ENCODE peak calls at places on chromosomes 4 and X, in eight cellular contexts. One of them, this sample, is unnamed. For H3K27me3, the result is how much of the 10 kb centered on the place peaks cover.

GRCh38 chrX:147550217-147550616 is 361.5 kb upstream of the FMR1 start:
- DNase-seq in mammary epithelial cell: no peak
- DNase-seq in brain microvascular endothelial cell: no peak
- DNase-seq in psoas muscle: no peak
- DNase-seq in stomach: no peak
- DNase-seq in kidney epithelial cell: no peak
- DNase-seq in mesenchymal stem cell: no peak
- DNase-seq in left lung: no peak
- DNase-seq in this sample: no peak

GRCh38 chr4:105520819-105521790 is 31.3 kb upstream of the ARHGEF38 start:
- DNase-seq in stomach: peak
- DNase-seq in mammary epithelial cell: peak
- DNase-seq in mesenchymal stem cell: peak
- DNase-seq in brain microvascular endothelial cell: peak
- DNase-seq in psoas muscle: no peak
- DNase-seq in kidney epithelial cell: peak
- DNase-seq in left lung: no peak
- DNase-seq in this sample: no peak

GRCh38 chr4:190016369-190017289 is 10.4 kb downstream of the FRG2 start:
- DNase-seq in brain microvascular endothelial cell: no peak
- DNase-seq in mammary epithelial cell: no peak
- DNase-seq in psoas muscle: no peak
- DNase-seq in mesenchymal stem cell: no peak
- DNase-seq in left lung: peak
- DNase-seq in stomach: no peak
- DNase-seq in kidney epithelial cell: no peak
- DNase-seq in this sample: no peak

GRCh38 chr4:180827193-180827592 is 1416.0 kb upstream of the TENM3 start:
- DNase-seq in kidney epithelial cell: no peak
- DNase-seq in brain microvascular endothelial cell: no peak
- DNase-seq in mammary epithelial cell: no peak
- DNase-seq in stomach: no peak
- DNase-seq in psoas muscle: no peak
- DNase-seq in mesenchymal stem cell: peak
- DNase-seq in left lung: no peak
- DNase-seq in this sample: no peak

GRCh38 chr4:80202784-80203553 is 5.7 kb downstream of the PRDM8 start:
- DNase-seq in mesenchymal stem cell: peak
- DNase-seq in stomach: no peak
- DNase-seq in mammary epithelial cell: no peak
- DNase-seq in left lung: peak
- DNase-seq in psoas muscle: peak
- DNase-seq in brain microvascular endothelial cell: no peak
- DNase-seq in kidney epithelial cell: no peak
- DNase-seq in this sample: no peak

GRCh38 chr4:7721984-7722551 is 217.6 kb downstream of the AFAP1 start:
- DNase-seq in mesenchymal stem cell: no peak
- DNase-seq in psoas muscle: no peak
- DNase-seq in left lung: peak
- DNase-seq in kidney epithelial cell: no peak
- DNase-seq in brain microvascular endothelial cell: peak
- DNase-seq in mammary epithelial cell: no peak
- DNase-seq in stomach: no peak
- DNase-seq in this sample: no peak

GRCh38 chr4:84778041-84778440 is 188.4 kb downstream of the WDFY3 start:
- DNase-seq in mammary epithelial cell: no peak
- DNase-seq in psoas muscle: no peak
- DNase-seq in kidney epithelial cell: no peak
- DNase-seq in left lung: no peak
- DNase-seq in stomach: no peak
- DNase-seq in mesenchymal stem cell: no peak
- DNase-seq in brain microvascular endothelial cell: no peak
- DNase-seq in this sample: no peak

GRCh38 chrX:21479695-21480280 is 105.6 kb downstream of the CNKSR2 start:
- DNase-seq in mesenchymal stem cell: peak
- DNase-seq in brain microvascular endothelial cell: peak
- DNase-seq in left lung: no peak
- DNase-seq in kidney epithelial cell: peak
- DNase-seq in stomach: no peak
- DNase-seq in mammary epithelial cell: peak
- DNase-seq in psoas muscle: no peak
- DNase-seq in this sample: no peak

GRCh38 chr4:140296871-140297570 is 76.4 kb upstream of the SCOC start:
- DNase-seq in stomach: no peak
- DNase-seq in left lung: no peak
- DNase-seq in mesenchymal stem cell: peak
- DNase-seq in kidney epithelial cell: no peak
- DNase-seq in psoas muscle: no peak
- DNase-seq in brain microvascular endothelial cell: no peak
- DNase-seq in mammary epithelial cell: peak
- DNase-seq in this sample: peak

GRCh38 chr4:22315643-22316042 is 200.2 kb downstream of the ADGRA3 start:
- DNase-seq in psoas muscle: no peak
- DNase-seq in mesenchymal stem cell: no peak
- DNase-seq in mammary epithelial cell: peak
- DNase-seq in stomach: no peak
- DNase-seq in kidney epithelial cell: no peak
- DNase-seq in brain microvascular endothelial cell: no peak
- DNase-seq in left lung: no peak
- DNase-seq in this sample: no peak

GRCh38 chrX:40248822-40249221 is 151.1 kb upstream of the BCOR start:
- DNase-seq in mammary epithelial cell: no peak
- DNase-seq in stomach: no peak
- DNase-seq in psoas muscle: no peak
- DNase-seq in left lung: no peak
- DNase-seq in brain microvascular endothelial cell: no peak
- DNase-seq in mesenchymal stem cell: no peak
- DNase-seq in kidney epithelial cell: no peak
- DNase-seq in this sample: no peak

GRCh38 chrX:133412665-133413064 is 2.6 kb downstream of the GPC4 start:
- DNase-seq in kidney epithelial cell: no peak
- DNase-seq in mesenchymal stem cell: no peak
- DNase-seq in psoas muscle: no peak
- DNase-seq in left lung: no peak
- DNase-seq in mammary epithelial cell: no peak
- DNase-seq in brain microvascular endothelial cell: no peak
- DNase-seq in stomach: no peak
- DNase-seq in this sample: no peak

GRCh38 chr4:102169345-102169744 is 175.9 kb downstream of the SLC39A8 start:
- DNase-seq in stomach: no peak
- DNase-seq in left lung: no peak
- DNase-seq in brain microvascular endothelial cell: peak
- DNase-seq in mesenchymal stem cell: peak
- DNase-seq in psoas muscle: no peak
- DNase-seq in mammary epithelial cell: no peak
- DNase-seq in kidney epithelial cell: no peak
- DNase-seq in this sample: no peak

GRCh38 chrX:115013705-115014104 is 3.7 kb downstream of the IL13RA2 start:
- DNase-seq in stomach: no peak
- DNase-seq in left lung: no peak
- DNase-seq in mammary epithelial cell: peak
- DNase-seq in brain microvascular endothelial cell: no peak
- DNase-seq in psoas muscle: no peak
- DNase-seq in kidney epithelial cell: no peak
- DNase-seq in mesenchymal stem cell: peak
- DNase-seq in this sample: no peak

GRCh38 chr4:90951037-90951436 is 823.8 kb downstream of the CCSER1 start:
- DNase-seq in kidney epithelial cell: peak
- DNase-seq in psoas muscle: no peak
- DNase-seq in brain microvascular endothelial cell: peak
- DNase-seq in left lung: no peak
- DNase-seq in stomach: no peak
- DNase-seq in mammary epithelial cell: peak
- DNase-seq in mesenchymal stem cell: peak
- DNase-seq in this sample: no peak

GRCh38 chr4:98728433-98728832 is 70.0 kb upstream of the TSPAN5 start:
- DNase-seq in mesenchymal stem cell: peak
- DNase-seq in psoas muscle: no peak
- DNase-seq in kidney epithelial cell: no peak
- DNase-seq in brain microvascular endothelial cell: peak
- DNase-seq in left lung: no peak
- DNase-seq in stomach: no peak
- DNase-seq in mammary epithelial cell: peak
- DNase-seq in this sample: no peak

GRCh38 chrX:47217852-47218279 is 615 bp upstream of the CDK16 start:
- DNase-seq in left lung: peak
- DNase-seq in stomach: peak
- DNase-seq in psoas muscle: peak
- DNase-seq in mesenchymal stem cell: peak
- DNase-seq in brain microvascular endothelial cell: peak
- DNase-seq in mammary epithelial cell: peak
- DNase-seq in kidney epithelial cell: peak
- DNase-seq in this sample: peak
- H3K4me3 ChIP-seq in left lung: peak
- H3K4me3 ChIP-seq in stomach: peak
- H3K4me3 ChIP-seq in psoas muscle: peak
- H3K4me3 ChIP-seq in mesenchymal stem cell: peak
- H3K4me3 ChIP-seq in brain microvascular endothelial cell: peak
- H3K4me3 ChIP-seq in mammary epithelial cell: peak
- H3K4me3 ChIP-seq in kidney epithelial cell: peak
- H3K4me3 ChIP-seq in this sample: peak

GRCh38 chr4:173246719-173247118 is 78.1 kb downstream of the GALNT7 start:
- DNase-seq in left lung: no peak
- DNase-seq in mammary epithelial cell: no peak
- DNase-seq in stomach: no peak
- DNase-seq in psoas muscle: no peak
- DNase-seq in kidney epithelial cell: no peak
- DNase-seq in mesenchymal stem cell: no peak
- DNase-seq in brain microvascular endothelial cell: no peak
- DNase-seq in this sample: no peak
- H3K27me3 ChIP-seq in left lung: under half
- H3K27me3 ChIP-seq in mammary epithelial cell: under half
- H3K27me3 ChIP-seq in stomach: under half
- H3K27me3 ChIP-seq in psoas muscle: under half
- H3K27me3 ChIP-seq in kidney epithelial cell: under half
- H3K27me3 ChIP-seq in mesenchymal stem cell: under half
- H3K27me3 ChIP-seq in brain microvascular endothelial cell: under half
- H3K27me3 ChIP-seq in this sample: under half

GRCh38 chrX:137550561-137551305 is 15.2 kb upstream of the ZIC3 start:
- DNase-seq in psoas muscle: no peak
- DNase-seq in mesenchymal stem cell: no peak
- DNase-seq in left lung: no peak
- DNase-seq in brain microvascular endothelial cell: no peak
- DNase-seq in mammary epithelial cell: no peak
- DNase-seq in stomach: no peak
- DNase-seq in kidney epithelial cell: no peak
- DNase-seq in this sample: no peak
- H3K4me3 ChIP-seq in psoas muscle: peak
- H3K4me3 ChIP-seq in mesenchymal stem cell: no peak
- H3K4me3 ChIP-seq in left lung: no peak
- H3K4me3 ChIP-seq in brain microvascular endothelial cell: peak
- H3K4me3 ChIP-seq in mammary epithelial cell: no peak
- H3K4me3 ChIP-seq in stomach: peak
- H3K4me3 ChIP-seq in kidney epithelial cell: no peak
- H3K4me3 ChIP-seq in this sample: no peak

GRCh38 chrX:16335181-16335580 is 167.9 kb downstream of the MAGEB17 start:
- DNase-seq in stomach: no peak
- DNase-seq in psoas muscle: no peak
- DNase-seq in mesenchymal stem cell: no peak
- DNase-seq in left lung: no peak
- DNase-seq in kidney epithelial cell: no peak
- DNase-seq in brain microvascular endothelial cell: no peak
- DNase-seq in mammary epithelial cell: no peak
- DNase-seq in this sample: no peak
- H3K27me3 ChIP-seq in stomach: under half
- H3K27me3 ChIP-seq in psoas muscle: under half
- H3K27me3 ChIP-seq in mesenchymal stem cell: under half
- H3K27me3 ChIP-seq in left lung: under half
- H3K27me3 ChIP-seq in kidney epithelial cell: under half
- H3K27me3 ChIP-seq in brain microvascular endothelial cell: under half
- H3K27me3 ChIP-seq in mammary epithelial cell: under half
- H3K27me3 ChIP-seq in this sample: under half

DNA sequence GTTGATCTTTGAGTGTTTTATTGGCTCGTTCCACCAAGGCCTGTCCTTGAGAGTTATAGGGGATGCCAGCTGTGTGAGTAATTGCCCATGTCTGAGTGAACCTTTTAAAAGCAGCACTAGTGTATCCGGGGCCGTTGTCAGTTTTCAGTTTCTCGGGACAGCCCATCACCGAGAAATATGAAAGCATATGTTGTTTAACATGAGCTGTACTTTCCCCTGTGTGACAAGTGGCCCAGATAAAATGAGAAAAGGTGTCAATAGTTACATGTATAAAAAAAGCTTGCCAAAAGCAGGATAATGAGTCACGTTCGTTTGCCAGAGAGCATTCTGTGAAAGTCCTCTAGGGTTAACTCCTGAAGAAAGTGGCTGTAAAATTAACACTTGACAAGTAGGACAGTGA is 48.6 kb upstream of the RASSF6 start:
- DNase-seq in brain microvascular endothelial cell: no peak
- DNase-seq in left lung: no peak
- DNase-seq in kidney epithelial cell: no peak
- DNase-seq in mesenchymal stem cell: peak
- DNase-seq in mammary epithelial cell: no peak
- DNase-seq in psoas muscle: no peak
- DNase-seq in stomach: no peak
- DNase-seq in this sample: no peak
- H3K4me3 ChIP-seq in brain microvascular endothelial cell: no peak
- H3K4me3 ChIP-seq in left lung: no peak
- H3K4me3 ChIP-seq in kidney epithelial cell: no peak
- H3K4me3 ChIP-seq in mesenchymal stem cell: peak
- H3K4me3 ChIP-seq in mammary epithelial cell: no peak
- H3K4me3 ChIP-seq in psoas muscle: no peak
- H3K4me3 ChIP-seq in stomach: no peak
- H3K4me3 ChIP-seq in this sample: no peak

DNA sequence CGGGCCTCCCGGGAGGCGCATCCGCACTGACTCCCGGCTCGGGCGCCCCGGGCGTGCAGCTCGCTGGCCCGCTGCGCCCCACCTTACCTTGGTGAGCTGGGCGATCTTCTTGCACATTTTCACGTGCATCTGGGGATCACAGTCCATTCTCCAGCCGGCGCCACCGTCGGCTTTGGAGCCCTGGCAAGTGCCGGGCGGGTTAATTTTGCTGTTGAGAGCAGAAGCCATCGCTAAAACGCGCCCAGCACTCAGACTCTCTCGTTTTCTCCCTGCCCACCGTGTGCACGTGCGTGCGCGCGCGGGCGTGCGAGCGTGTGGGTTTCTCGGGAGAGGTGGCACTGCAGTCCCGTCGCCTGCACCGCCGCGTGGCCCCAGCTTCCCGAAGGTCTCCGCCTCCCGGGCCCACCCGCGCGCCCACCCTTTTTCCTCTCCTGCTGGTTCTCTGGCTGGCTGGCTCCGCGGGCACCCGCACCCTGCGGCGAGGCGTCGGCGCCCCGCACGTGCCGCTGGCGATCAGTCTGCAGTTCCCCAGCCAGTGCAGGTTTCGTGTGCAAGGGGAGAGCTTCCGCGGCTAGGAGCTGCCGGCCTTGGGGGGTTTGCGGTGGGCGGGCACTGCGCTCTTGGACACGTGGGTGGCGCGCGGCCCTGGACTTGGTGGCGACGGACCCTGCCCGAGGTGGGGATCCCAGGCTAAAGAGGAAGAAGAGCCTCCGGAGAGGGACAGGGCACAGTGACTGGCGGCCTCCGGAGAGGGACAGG is at the start of gene FAM184B:
- DNase-seq in psoas muscle: no peak
- DNase-seq in mammary epithelial cell: no peak
- DNase-seq in kidney epithelial cell: no peak
- DNase-seq in brain microvascular endothelial cell: no peak
- DNase-seq in left lung: peak
- DNase-seq in stomach: no peak
- DNase-seq in mesenchymal stem cell: peak
- DNase-seq in this sample: no peak
- H3K27me3 ChIP-seq in psoas muscle: under half
- H3K27me3 ChIP-seq in mammary epithelial cell: under half
- H3K27me3 ChIP-seq in kidney epithelial cell: under half
- H3K27me3 ChIP-seq in brain microvascular endothelial cell: under half
- H3K27me3 ChIP-seq in left lung: under half
- H3K27me3 ChIP-seq in stomach: under half
- H3K27me3 ChIP-seq in mesenchymal stem cell: under half
- H3K27me3 ChIP-seq in this sample: under half

GRCh38 chrX:136768469-136769084 is 12.2 kb downstream of the ARHGEF6 start:
- DNase-seq in mammary epithelial cell: peak
- DNase-seq in brain microvascular endothelial cell: peak
- DNase-seq in stomach: no peak
- DNase-seq in kidney epithelial cell: no peak
- DNase-seq in left lung: no peak
- DNase-seq in mesenchymal stem cell: peak
- DNase-seq in psoas muscle: peak
- DNase-seq in this sample: peak
- H3K4me3 ChIP-seq in mammary epithelial cell: no peak
- H3K4me3 ChIP-seq in brain microvascular endothelial cell: no peak
- H3K4me3 ChIP-seq in stomach: no peak
- H3K4me3 ChIP-seq in kidney epithelial cell: no peak
- H3K4me3 ChIP-seq in left lung: no peak
- H3K4me3 ChIP-seq in mesenchymal stem cell: peak
- H3K4me3 ChIP-seq in psoas muscle: peak
- H3K4me3 ChIP-seq in this sample: no peak